ENCODE peak calls at places on chromosomes 2 and 18, in four cellular contexts. R is colonic mucosa, C is HFF-Myc, W is kidney epithelial cell. V is an unnamed sample.

GRCh38 chr2:142834003-142834402 is 43.5 kb upstream of the KYNU start:
- DNase-seq in W (no peak), R (no peak), C (peak), V (peak)

GRCh38 chr2:36385603-36386002 is 30.0 kb downstream of the CRIM1 start:
- DNase-seq in R (peak), W (no peak), C (no peak), V (no peak)

GRCh38 chr2:140929866-140930265 is 1201.0 kb downstream of the LRP1B start:
- DNase-seq in W (no peak), C (no peak), R (no peak), V (no peak)

GRCh38 chr2:57407742-57408343 is 638.8 kb upstream of the VRK2 start:
- DNase-seq in C (no peak), R (no peak), W (no peak), V (no peak)

GRCh38 chr2:24993797-24994196 is 22.0 kb upstream of the DNAJC27 start:
- DNase-seq in W (no peak), C (no peak), R (no peak), V (no peak)

GRCh38 chr2:152613235-152613634 is 104.0 kb downstream of the PRPF40A start:
- DNase-seq in R (no peak), C (no peak), W (no peak), V (no peak)

GRCh38 chr2:44291281-44292248 is 16.3 kb downstream of the SLC3A1 start:
- DNase-seq in W (peak), R (peak), C (peak), V (peak)

GRCh38 chr2:67564076-67564475 is 166.9 kb downstream of the ETAA1 start:
- DNase-seq in C (no peak), R (no peak), W (no peak), V (no peak)

GRCh38 chr2:72325592-72326422 is 178.1 kb upstream of the CYP26B1 start:
- DNase-seq in R (peak), W (no peak), C (no peak), V (no peak)

GRCh38 chr2:44273596-44273995 is 1.7 kb upstream of the SLC3A1 start:
- DNase-seq in C (no peak), W (no peak), R (no peak), V (no peak)

GRCh38 chr18:44079602-44080001 is 601.1 kb upstream of the SETBP1 start:
- DNase-seq in R (no peak), W (peak), C (peak), V (peak)

GRCh38 chr2:239193925-239194687 is 206.7 kb downstream of the HDAC4 start:
- DNase-seq in R (no peak), C (no peak), W (no peak), V (peak)

GRCh38 chr2:219472629-219473187 is 26.0 kb upstream of the GMPPA start:
- DNase-seq in R (no peak), C (no peak), W (no peak), V (no peak)

GRCh38 chr2:241003369-241003768 is 5.0 kb downstream of the SNED1 start:
- DNase-seq in W (no peak), R (no peak), C (no peak), V (no peak)

GRCh38 chr18:3081558-3081957 is 68.6 kb upstream of the LPIN2 start:
- DNase-seq in C (no peak), R (no peak), W (no peak), V (no peak)

GRCh38 chr2:72579595-72580180 is 246.1 kb downstream of the EXOC6B start:
- DNase-seq in R (no peak), W (peak), C (peak), V (no peak)

GRCh38 chr18:58396966-58397365 is 231.9 kb downstream of the ALPK2 start:
- DNase-seq in W (no peak), R (no peak), C (no peak), V (no peak)

GRCh38 chr2:131125195-131125757 is 20.1 kb downstream of the PLEKHB2 start:
- DNase-seq in C (no peak), R (no peak), W (no peak), V (no peak)

GRCh38 chr2:63827749-63828148 is 13.9 kb upstream of the UGP2 start:
- DNase-seq in W (peak), R (no peak), C (no peak), V (peak)

GRCh38 chr2:234178309-234179030 is 128.0 kb downstream of the SPP2 start:
- DNase-seq in R (no peak), C (no peak), W (no peak), V (no peak)

GRCh38 chr18:54671291-54671881 is 80.3 kb downstream of the DYNAP start:
- DNase-seq in C (no peak), W (no peak), R (no peak), V (no peak)

GRCh38 chr2:25497862-25498407 is 156.2 kb upstream of the DNMT3A start:
- DNase-seq in R (no peak), W (no peak), C (no peak), V (no peak)

GRCh38 chr2:55923091-55923977 is at the start of gene EFEMP1:
- DNase-seq in C (no peak), W (no peak), R (peak), V (no peak)

GRCh38 chr18:75115514-75115913 is 93.4 kb downstream of the PTGR3 start:
- DNase-seq in R (no peak), W (no peak), C (no peak), V (no peak)

GRCh38 chr2:223797811-223798721 is 39.3 kb downstream of the AP1S3 start:
- DNase-seq in R (no peak), C (no peak), W (no peak), V (no peak)

GRCh38 chr2:215899111-215900074 is 114.0 kb downstream of the MREG start:
- DNase-seq in W (no peak), C (peak), R (no peak), V (no peak)

GRCh38 chr2:189008555-189009312 is 34.6 kb downstream of the COL3A1 start:
- DNase-seq in W (no peak), C (no peak), R (no peak), V (no peak)

DNA sequence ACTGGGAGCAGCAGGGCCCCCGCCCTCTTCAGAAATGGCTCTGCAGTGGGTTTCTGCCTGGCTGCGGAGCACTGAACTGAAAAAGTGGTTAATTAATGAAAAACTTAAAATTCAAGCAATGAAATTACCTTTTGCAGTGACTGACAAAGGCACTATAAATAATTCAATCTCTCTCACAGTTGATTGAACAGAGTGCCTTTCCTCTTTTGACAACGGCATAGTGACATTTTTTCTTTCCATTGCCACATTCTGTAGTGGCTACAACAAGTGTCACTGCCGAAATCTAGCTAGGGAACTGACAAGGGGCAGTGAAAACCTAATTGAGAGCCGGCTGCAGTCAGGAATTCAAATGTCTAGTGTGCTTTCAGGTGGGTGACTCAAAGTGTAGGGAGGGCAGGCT is 353.3 kb downstream of the ALK start:
- DNase-seq in C (no peak), R (no peak), W (no peak), V (no peak)
- H3K4me3 ChIP-seq in C (no peak), R (no peak), W (no peak), V (no peak)

DNA sequence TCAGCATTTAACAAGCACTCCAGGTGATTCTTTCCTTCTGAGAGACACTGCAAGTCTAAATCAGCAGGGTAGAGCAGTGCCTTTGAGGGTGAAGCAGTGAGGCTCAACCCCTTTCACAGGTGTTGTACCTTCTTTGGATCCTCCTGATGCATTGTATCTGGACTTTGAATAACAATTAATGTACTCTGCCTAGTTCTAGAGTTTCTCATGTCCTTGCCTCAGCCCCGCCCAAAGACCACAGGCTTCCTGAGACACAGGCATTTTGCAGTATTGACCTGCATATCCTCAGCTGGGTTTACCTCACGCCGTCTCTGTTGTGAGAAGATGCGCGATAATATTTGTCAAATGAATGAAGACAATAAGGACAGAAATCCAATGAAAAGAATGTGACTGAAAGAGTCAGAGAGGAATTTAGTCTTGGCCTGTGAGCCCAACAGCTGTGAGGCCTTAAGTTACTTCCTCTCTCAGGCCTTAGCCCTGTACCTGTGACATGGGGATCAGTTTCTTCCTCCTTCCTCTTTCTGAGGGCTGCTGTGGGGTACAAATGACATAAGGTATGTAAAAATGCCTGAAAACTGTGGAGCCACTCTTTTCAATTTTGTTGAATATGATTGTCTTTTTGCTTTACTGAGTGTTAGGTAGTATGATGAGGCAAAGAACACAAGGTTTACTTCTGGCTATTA is 43.7 kb downstream of the WIPF1 start:
- DNase-seq in R (no peak), C (no peak), W (no peak), V (no peak)
- H3K4me3 ChIP-seq in R (no peak), C (no peak), W (no peak), V (no peak)

DNA sequence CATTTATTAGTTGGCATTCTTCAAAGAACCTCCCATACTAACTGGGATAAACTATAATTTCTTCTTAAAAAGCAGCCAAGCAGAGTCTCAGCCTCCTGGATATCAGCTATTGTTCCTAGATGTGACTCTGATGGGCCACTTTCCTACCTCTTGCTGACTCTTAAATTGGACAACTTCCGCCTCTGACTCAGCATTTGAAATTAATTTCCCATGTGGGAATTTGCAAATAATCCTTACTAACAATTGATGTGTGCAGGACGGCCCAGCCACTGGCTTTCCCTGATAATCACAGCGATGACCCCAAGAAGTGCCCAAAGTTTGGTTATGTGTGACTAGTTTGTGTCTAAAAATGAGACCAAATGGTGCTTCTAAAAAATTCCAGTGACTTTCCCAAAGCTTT is 5.6 kb upstream of the REV1 start:
- DNase-seq in R (no peak), C (no peak), W (no peak), V (no peak)
- H3K4me3 ChIP-seq in R (no peak), C (no peak), W (no peak), V (no peak)

DNA sequence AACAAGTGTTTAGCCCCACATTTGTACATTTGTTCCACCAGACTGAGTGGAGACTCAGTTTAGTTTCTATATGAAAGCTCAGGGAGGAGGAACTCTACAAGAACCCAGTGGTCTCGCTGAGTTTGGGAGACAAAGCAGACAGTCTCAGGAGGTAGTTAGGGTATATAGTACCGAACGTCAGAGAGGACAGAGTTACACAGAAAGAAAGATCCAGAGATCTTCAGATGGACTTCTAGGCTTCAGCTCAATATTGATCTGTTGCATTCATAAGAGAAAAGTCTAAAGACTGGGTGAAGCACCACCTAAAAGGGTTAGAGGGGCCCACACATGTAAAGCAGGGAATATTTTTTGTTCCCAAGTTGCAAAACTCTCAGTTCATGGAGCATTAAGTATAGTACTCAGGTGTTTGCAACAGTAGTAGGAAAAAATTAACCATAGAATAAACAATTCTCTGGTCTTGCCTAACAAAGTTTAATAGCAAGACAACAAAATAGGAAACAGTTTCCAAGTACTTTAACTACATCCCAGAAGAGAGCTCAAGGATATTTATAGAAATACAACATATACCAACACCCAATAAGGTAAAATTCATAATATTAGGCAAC is 4.2 kb downstream of the TFPI start:
- DNase-seq in R (no peak), C (no peak), W (no peak), V (no peak)
- H3K4me3 ChIP-seq in R (no peak), C (no peak), W (no peak), V (no peak)